ENCODE peak calls at places on chromosomes 12 and 14, in nine cellular contexts. C is body of pancreas, O is sigmoid colon, D is neuronal stem cell, V is heart left ventricle, X is upper lobe of right lung, L is iPS DF 6.9, R is mucosa of descending colon, Z is lower lobe of right lung. J is an unnamed sample. For H3K4me1, the result is how much of the 10 kb centered on the place peaks cover.

GRCh38 chr12:19167708-19168107 is 38.2 kb downstream of the PLEKHA5 start:
- DNase-seq in L (no peak), V (no peak), D (no peak), Z (no peak), R (no peak), C (no peak), O (no peak), X (no peak), J (no peak)

GRCh38 chr14:99173086-99173485 is 98.9 kb downstream of the BCL11B start:
- DNase-seq in D (no peak), V (no peak), Z (no peak), R (no peak), X (no peak), O (peak), L (no peak), C (no peak), J (no peak)

GRCh38 chr12:43309845-43310405 is 242.1 kb downstream of the ADAMTS20 start:
- DNase-seq in O (no peak), X (no peak), Z (no peak), L (no peak), C (no peak), D (no peak), V (no peak), R (no peak), J (no peak)

GRCh38 chr14:26984318-26985177 is 386.7 kb upstream of the NOVA1 start:
- DNase-seq in L (peak), V (no peak), X (no peak), D (peak), O (peak), Z (no peak), R (peak), C (peak), J (peak)

GRCh38 chr12:131604146-131604844 is 106.6 kb upstream of the SFSWAP start:
- DNase-seq in V (no peak), O (no peak), X (no peak), R (no peak), C (no peak), Z (no peak), D (no peak), L (no peak), J (no peak)

GRCh38 chr12:80040075-80040738 is 59.1 kb upstream of the OTOGL start:
- DNase-seq in R (no peak), Z (no peak), L (no peak), C (no peak), D (no peak), V (no peak), X (no peak), O (no peak), J (no peak)

GRCh38 chr12:80862606-80863005 is 75.1 kb downstream of the LIN7A start:
- DNase-seq in C (no peak), O (no peak), D (no peak), Z (no peak), X (no peak), L (no peak), R (no peak), V (no peak), J (no peak)

GRCh38 chr14:90553298-90553920 is 156.6 kb downstream of the CALM1 start:
- DNase-seq in V (no peak), D (no peak), X (no peak), R (no peak), C (no peak), Z (no peak), O (no peak), L (no peak), J (no peak)

GRCh38 chr12:111775205-111776193 is 8.8 kb downstream of the ALDH2 start:
- DNase-seq in C (peak), V (peak), D (no peak), O (peak), R (peak), Z (peak), L (no peak), X (peak), J (peak)

GRCh38 chr12:123933214-123933613 is 39.4 kb downstream of the CCDC92 start:
- DNase-seq in Z (no peak), D (no peak), C (no peak), X (peak), V (no peak), L (no peak), R (no peak), O (no peak), J (no peak)

GRCh38 chr12:93857279-93857894 is 180.2 kb downstream of the CRADD start:
- DNase-seq in V (no peak), Z (no peak), D (no peak), X (no peak), O (no peak), L (no peak), R (no peak), C (no peak), J (no peak)

GRCh38 chr12:82740-83139 is 16.2 kb downstream of the IQSEC3 start:
- DNase-seq in L (no peak), Z (no peak), R (no peak), V (no peak), D (no peak), X (no peak), C (no peak), O (no peak), J (no peak)

GRCh38 chr14:105944632-105945610 is 418.5 kb downstream of the TMEM121 start:
- DNase-seq in C (peak), Z (peak), D (no peak), L (no peak), R (peak), V (peak), X (peak), O (peak), J (peak)

GRCh38 chr12:40325349-40325960 is 100.7 kb downstream of the LRRK2 start:
- DNase-seq in R (no peak), D (no peak), C (no peak), Z (no peak), V (no peak), L (peak), X (no peak), O (no peak), J (peak)

GRCh38 chr12:56450241-56450640 is 1.0 kb upstream of the TIMELESS start:
- DNase-seq in L (no peak), C (no peak), O (no peak), Z (no peak), X (no peak), R (no peak), V (no peak), D (no peak), J (no peak)

GRCh38 chr12:7081037-7081436 is 11.2 kb downstream of the C1R start:
- DNase-seq in C (no peak), D (no peak), L (no peak), X (no peak), O (no peak), V (no peak), R (no peak), Z (no peak), J (no peak)

GRCh38 chr12:128792398-128792797 is 31.4 kb downstream of the SLC15A4 start:
- DNase-seq in X (peak), Z (peak), D (no peak), C (no peak), R (no peak), V (no peak), L (no peak), O (peak), J (no peak)

GRCh38 chr12:128792881-128793280 is 30.9 kb downstream of the SLC15A4 start:
- DNase-seq in C (no peak), R (no peak), V (no peak), D (no peak), O (peak), L (no peak), Z (peak), X (peak), J (no peak)

GRCh38 chr12:128796439-128797118 is 27.2 kb downstream of the SLC15A4 start:
- DNase-seq in C (no peak), O (peak), X (peak), D (no peak), Z (no peak), R (no peak), L (no peak), V (no peak), J (peak)

GRCh38 chr12:128795530-128796361 is 28.0 kb downstream of the SLC15A4 start:
- DNase-seq in Z (no peak), R (no peak), X (peak), V (no peak), D (no peak), O (peak), L (no peak), C (no peak), J (peak)

GRCh38 chr12:128794661-128795529 is 28.9 kb downstream of the SLC15A4 start:
- DNase-seq in O (peak), X (no peak), L (no peak), Z (peak), C (no peak), D (no peak), R (no peak), V (no peak), J (no peak)
- H3K4me1 ChIP-seq in O (under half), X (under half), L (under half), Z (under half), C (under half), D (under half), R (under half), V (under half), J (under half)

DNA sequence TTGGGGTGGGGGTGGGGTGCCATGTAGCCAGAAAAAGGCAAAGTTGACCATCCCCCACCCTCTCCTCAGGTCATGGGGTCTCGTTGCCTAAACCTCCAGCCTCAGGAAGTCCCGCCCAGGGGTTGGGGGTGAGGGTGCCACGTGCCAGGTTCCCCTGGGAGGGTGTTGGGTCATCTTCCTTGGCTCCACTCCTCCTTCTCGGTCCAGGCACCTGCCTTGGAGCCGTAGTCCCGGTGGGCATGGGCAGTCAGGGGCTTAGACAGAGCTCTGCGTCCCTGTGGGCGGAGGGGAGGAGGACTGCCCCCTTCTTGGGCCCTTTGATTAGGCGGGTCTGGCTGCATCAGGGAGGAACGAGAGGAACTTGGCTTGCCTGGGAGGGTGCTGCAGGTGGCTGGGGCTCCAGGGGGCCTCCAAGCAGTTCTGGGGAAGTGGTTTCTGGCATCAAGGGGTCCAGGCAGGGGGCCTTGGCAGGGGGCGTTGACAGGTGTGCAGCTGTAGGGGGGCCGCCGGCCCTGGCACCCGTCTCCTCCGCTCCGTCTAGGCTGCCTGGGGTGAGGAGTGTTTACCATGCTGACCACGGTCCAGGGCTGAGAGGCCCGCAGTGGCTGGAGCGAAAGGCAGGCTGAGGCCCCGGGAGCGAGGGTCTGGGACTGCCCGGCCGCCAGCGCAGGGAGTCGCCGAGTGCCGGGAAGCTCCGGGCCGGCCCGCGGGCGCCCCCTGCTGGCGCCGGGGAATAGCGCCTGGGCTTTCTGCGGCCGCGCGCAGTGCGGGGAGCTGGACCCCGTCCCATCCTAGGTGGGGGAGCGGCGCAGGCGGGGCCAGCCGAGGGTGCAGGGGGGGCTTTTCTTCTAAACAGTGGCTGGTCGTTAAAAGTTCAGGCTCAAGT is 7.9 kb downstream of the SETD1B start:
- DNase-seq in Z (peak), V (peak), R (peak), O (peak), D (peak), X (peak), C (peak), L (no peak), J (peak)
- H3K4me1 ChIP-seq in Z (under half), V (under half), R (under half), O (half or more), D (under half), X (under half), C (half or more), L (under half), J (under half)

DNA sequence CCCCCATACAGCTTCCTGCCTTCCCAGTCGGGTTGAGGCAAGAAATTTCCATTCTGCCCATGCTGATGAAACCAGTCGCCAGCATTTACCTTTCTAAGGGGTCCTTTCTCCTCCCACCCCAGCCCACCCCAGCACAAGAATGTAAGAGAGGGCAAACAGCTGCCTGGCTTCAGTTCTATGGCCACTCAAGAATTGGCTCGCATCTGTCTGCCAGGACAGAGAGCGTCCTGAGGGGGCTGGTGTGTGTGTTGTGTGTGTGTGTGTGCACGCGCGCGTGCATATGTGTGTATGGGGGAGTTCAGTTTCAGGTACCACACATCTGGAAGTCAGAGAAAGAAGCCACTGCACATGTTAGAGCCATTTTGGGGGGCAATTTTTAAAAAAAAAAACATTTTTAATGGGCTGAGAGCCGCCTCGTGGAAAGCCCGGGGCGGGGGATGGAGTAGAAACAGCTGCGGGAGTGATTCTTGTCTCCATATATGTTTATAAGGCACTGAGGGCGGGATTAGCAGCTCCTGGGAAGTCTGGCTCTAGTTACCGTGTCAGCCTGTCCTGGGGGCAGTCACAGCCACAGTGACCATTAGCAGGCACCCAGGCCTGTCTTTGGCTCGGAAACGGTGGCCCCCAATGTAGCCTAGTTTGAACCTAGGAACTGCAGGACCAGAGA is at the start of gene WNT5B:
- DNase-seq in X (no peak), L (no peak), Z (no peak), V (no peak), C (no peak), R (no peak), D (no peak), O (no peak), J (no peak)
- H3K4me1 ChIP-seq in X (under half), L (under half), Z (under half), V (under half), C (under half), R (under half), D (under half), O (half or more), J (under half)

GRCh38 chr12:32502693-32503510 is 103.5 kb downstream of the FGD4 start:
- DNase-seq in X (no peak), R (no peak), Z (no peak), D (no peak), V (no peak), O (no peak), C (no peak), L (no peak), J (no peak)
- H3K4me1 ChIP-seq in X (under half), R (under half), Z (half or more), D (under half), V (under half), O (under half), C (half or more), L (under half), J (under half)